ENCODE peak calls at places on chromosomes 12 and 14, in five cellular contexts. Y is hypothalamus, I is cerebellar cortex, L is lung microvascular endothelial cell, V is omental fat pad. Q is an unnamed sample.

GRCh38 chr14:54509546-54510501 is at the start of gene CGRRF1:
- DNase-seq in I (peak; percentile 98), V (peak; percentile 99), L (peak; percentile 99), Y (peak; percentile 96), Q (peak; percentile 99)

GRCh38 chr14:30610719-30611388 is 11.3 kb upstream of the SCFD1 start:
- DNase-seq in L (peak; percentile 93), Y (no peak), I (peak; percentile 37), V (no peak), Q (peak; percentile 41)

GRCh38 chr12:120358412-120359158 is 10.4 kb downstream of the MSI1 start:
- DNase-seq in V (no peak), I (no peak), Y (no peak), L (no peak), Q (peak; percentile 59)

GRCh38 chr14:68781161-68782021 is 11.5 kb downstream of the ZFP36L1 start:
- DNase-seq in Y (no peak), L (no peak), V (no peak), I (no peak), Q (no peak)

GRCh38 chr12:120944645-120945217 is 33.6 kb upstream of the HNF1A start:
- DNase-seq in Y (no peak), I (peak; percentile 51), V (peak; percentile 54), L (peak; percentile 53), Q (peak; percentile 65)

GRCh38 chr12:2958432-2959193 is 584 bp upstream of the TEAD4 start:
- DNase-seq in V (no peak), L (peak; percentile 57), I (peak; percentile 38), Y (no peak), Q (peak; percentile 84)

GRCh38 chr12:102232446-102232845 is 34.8 kb upstream of the PMCH start:
- DNase-seq in I (no peak), L (no peak), Y (no peak), V (no peak), Q (peak; percentile 10)

GRCh38 chr14:97021571-97022171 is 224.5 kb downstream of the VRK1 start:
- DNase-seq in I (peak; percentile 25), Y (no peak), V (no peak), L (no peak), Q (peak; percentile 55)

GRCh38 chr12:52022841-52023181 is 16.1 kb downstream of the TAMALIN start:
- DNase-seq in I (no peak), Y (no peak), V (no peak), L (peak; percentile 48), Q (no peak)

GRCh38 chr14:73368621-73369020 is 89.7 kb downstream of the NUMB start:
- DNase-seq in I (no peak), Y (no peak), V (no peak), L (no peak), Q (no peak)

GRCh38 chr14:100246809-100247428 is 8.0 kb downstream of the YY1 start:
- DNase-seq in I (peak; percentile 84), V (no peak), L (peak; percentile 65), Y (no peak), Q (peak; percentile 84)

GRCh38 chr14:94122438-94122837 is 7.0 kb downstream of the IFI27L2 start:
- DNase-seq in I (no peak), V (peak; percentile 7), L (no peak), Y (no peak), Q (no peak)

GRCh38 chr12:13208533-13209278 is 12.2 kb downstream of the EMP1 start:
- DNase-seq in Y (no peak), I (no peak), V (no peak), L (peak; percentile 66), Q (peak; percentile 61)

GRCh38 chr12:29794869-29795268 is 11.1 kb upstream of the TMTC1 start:
- DNase-seq in Y (no peak), V (no peak), L (no peak), I (no peak), Q (no peak)

GRCh38 chr12:52335598-52336262 is 14.5 kb upstream of the KRT83 start:
- DNase-seq in L (peak; percentile 18), Y (no peak), V (no peak), I (no peak), Q (no peak)

GRCh38 chr12:103667129-103667528 is 80.1 kb downstream of the STAB2 start:
- DNase-seq in V (no peak), Y (no peak), L (peak; percentile 85), I (no peak), Q (no peak)

GRCh38 chr12:123444396-123445026 is 8.0 kb upstream of the RILPL2 start:
- DNase-seq in Y (no peak), V (no peak), I (no peak), L (no peak), Q (peak; percentile 21)

GRCh38 chr12:63068857-63069442 is 82.1 kb downstream of the AVPR1A start:
- DNase-seq in L (peak; percentile 34), Y (no peak), I (peak; percentile 82), V (no peak), Q (peak; percentile 78)

GRCh38 chr12:65524666-65525065 is 246.2 kb downstream of the MSRB3 start:
- DNase-seq in L (no peak), I (no peak), V (no peak), Y (no peak), Q (no peak)

GRCh38 chr12:65532162-65532561 is 253.7 kb downstream of the MSRB3 start:
- DNase-seq in Y (no peak), L (no peak), I (peak; percentile 88), V (no peak), Q (peak; percentile 26)